ENCODE peak calls at places on chromosomes 6 and 20, in ten cellular contexts. H, Q, L, C, M, F, N, R, E and B are unnamed samples.

GRCh38 chr6:55980627-55981211 is 105.3 kb upstream of the BMP5 start:
- DNase-seq in C (no peak), E (peak), F (peak), M (peak), H (peak), Q (no peak), L (no peak), R (no peak), N (peak), B (peak)

GRCh38 chr6:169695131-169695530 is 6.7 kb downstream of the WDR27 start:
- DNase-seq in E (no peak), Q (no peak), R (no peak), M (no peak), L (no peak), F (no peak), N (no peak), C (no peak), H (no peak), B (no peak)

GRCh38 chr6:87722831-87723726 is 21.0 kb upstream of the AKIRIN2 start:
- DNase-seq in M (peak), N (no peak), C (no peak), L (no peak), E (peak), Q (peak), F (peak), R (peak), H (peak), B (peak)

GRCh38 chr6:158785036-158785435 is 34.1 kb downstream of the EZR start:
- DNase-seq in R (no peak), H (no peak), Q (no peak), F (peak), C (no peak), M (no peak), L (no peak), N (no peak), E (no peak), B (no peak)

GRCh38 chr6:19754686-19755085 is 82.5 kb upstream of the ID4 start:
- DNase-seq in M (no peak), R (no peak), H (no peak), N (no peak), F (no peak), E (no peak), L (no peak), C (no peak), Q (no peak), B (no peak)

GRCh38 chr6:104207635-104208034 is 652.1 kb downstream of the HACE1 start:
- DNase-seq in M (no peak), R (no peak), L (no peak), N (no peak), C (no peak), Q (no peak), F (no peak), H (no peak), E (no peak), B (no peak)

GRCh38 chr6:161186173-161186769 is 87.6 kb downstream of the AGPAT4 start:
- DNase-seq in L (no peak), E (peak), F (peak), H (peak), Q (no peak), M (peak), R (no peak), N (no peak), C (no peak), B (no peak)

GRCh38 chr20:57350086-57350710 is 857 bp upstream of the RAE1 start:
- DNase-seq in L (no peak), N (no peak), Q (no peak), C (no peak), H (peak), F (no peak), M (no peak), R (no peak), E (no peak), B (no peak)

GRCh38 chr6:73796881-73797280 is 100.9 kb downstream of the CD109 start:
- DNase-seq in M (no peak), H (no peak), R (no peak), Q (no peak), F (no peak), E (no peak), N (no peak), C (no peak), L (no peak), B (no peak)

GRCh38 chr20:34045930-34046329 is 52.2 kb downstream of the RALY start:
- DNase-seq in Q (no peak), F (no peak), L (no peak), R (no peak), N (no peak), E (no peak), H (no peak), M (no peak), C (no peak), B (no peak)

GRCh38 chr6:137490961-137491360 is 3.2 kb downstream of the OLIG3 start:
- DNase-seq in R (no peak), E (no peak), H (no peak), N (no peak), L (no peak), M (no peak), C (no peak), Q (no peak), F (no peak), B (no peak)

GRCh38 chr6:26311385-26312095 is 53.5 kb upstream of the BTN3A2 start:
- DNase-seq in F (peak), R (no peak), M (peak), H (peak), E (peak), L (peak), C (no peak), Q (no peak), N (no peak), B (peak)

GRCh38 chr20:22805219-22805618 is 220.8 kb upstream of the FOXA2 start:
- DNase-seq in H (peak), E (peak), M (peak), L (no peak), N (no peak), F (peak), R (peak), Q (peak), C (no peak), B (no peak)

GRCh38 chr20:7980332-7981046 is 39.1 kb downstream of the TMX4 start:
- DNase-seq in H (peak), L (peak), R (no peak), M (peak), Q (no peak), F (no peak), E (peak), N (peak), C (no peak), B (peak)